ENCODE peak calls at places on chromosomes 6 and 20, in five cellular contexts. One of them, this sample, is unnamed.

GRCh38 chr20:6075428-6076219 is 21.8 kb upstream of the LRRN4 start:
- DNase-seq in Peyer's patch: no peak
- DNase-seq in AG04450: no peak
- DNase-seq in upper lobe of left lung: no peak
- DNase-seq in tibial nerve: no peak
- DNase-seq in this sample: no peak

GRCh38 chr20:40320612-40321011 is 368.4 kb downstream of the MAFB start:
- DNase-seq in Peyer's patch: no peak
- DNase-seq in upper lobe of left lung: no peak
- DNase-seq in AG04450: no peak
- DNase-seq in tibial nerve: no peak
- DNase-seq in this sample: no peak

GRCh38 chr6:109793793-109794192 is 102.7 kb downstream of the FIG4 start:
- DNase-seq in AG04450: peak; percentile 73
- DNase-seq in upper lobe of left lung: peak; percentile 48
- DNase-seq in tibial nerve: no peak
- DNase-seq in Peyer's patch: no peak
- DNase-seq in this sample: peak; percentile 65

GRCh38 chr6:15987569-15987968 is 141.3 kb upstream of the MYLIP start:
- DNase-seq in AG04450: no peak
- DNase-seq in Peyer's patch: no peak
- DNase-seq in tibial nerve: no peak
- DNase-seq in upper lobe of left lung: no peak
- DNase-seq in this sample: no peak

GRCh38 chr6:118808794-118809668 is 84.9 kb upstream of the ASF1A start:
- DNase-seq in Peyer's patch: no peak
- DNase-seq in tibial nerve: no peak
- DNase-seq in upper lobe of left lung: peak; percentile 40
- DNase-seq in AG04450: no peak
- DNase-seq in this sample: no peak

GRCh38 chr6:105753184-105754097 is 332.7 kb upstream of the PRDM1 start:
- DNase-seq in upper lobe of left lung: no peak
- DNase-seq in tibial nerve: no peak
- DNase-seq in Peyer's patch: no peak
- DNase-seq in AG04450: peak; percentile 24
- DNase-seq in this sample: no peak

GRCh38 chr20:39810269-39810668 is 848.1 kb downstream of the DHX35 start:
- DNase-seq in upper lobe of left lung: no peak
- DNase-seq in tibial nerve: no peak
- DNase-seq in Peyer's patch: no peak
- DNase-seq in AG04450: no peak
- DNase-seq in this sample: no peak

GRCh38 chr20:20322912-20323311 is 45.0 kb upstream of the INSM1 start:
- DNase-seq in AG04450: no peak
- DNase-seq in Peyer's patch: no peak
- DNase-seq in upper lobe of left lung: no peak
- DNase-seq in tibial nerve: no peak
- DNase-seq in this sample: no peak

GRCh38 chr6:106046116-106046853 is 39.9 kb upstream of the PRDM1 start:
- DNase-seq in tibial nerve: no peak
- DNase-seq in upper lobe of left lung: no peak
- DNase-seq in AG04450: no peak
- DNase-seq in Peyer's patch: no peak
- DNase-seq in this sample: no peak

GRCh38 chr20:10609276-10609675 is 64.5 kb downstream of the JAG1 start:
- DNase-seq in AG04450: peak; percentile 47
- DNase-seq in tibial nerve: peak; percentile 66
- DNase-seq in Peyer's patch: no peak
- DNase-seq in upper lobe of left lung: no peak
- DNase-seq in this sample: no peak

GRCh38 chr6:146697921-146698320 is 99.1 kb downstream of the ADGB start:
- DNase-seq in upper lobe of left lung: no peak
- DNase-seq in AG04450: no peak
- DNase-seq in tibial nerve: no peak
- DNase-seq in Peyer's patch: no peak
- DNase-seq in this sample: no peak

GRCh38 chr20:43667341-43668132 is 623 bp downstream of the MYBL2 start:
- DNase-seq in tibial nerve: no peak
- DNase-seq in upper lobe of left lung: no peak
- DNase-seq in Peyer's patch: peak; percentile 49
- DNase-seq in AG04450: no peak
- DNase-seq in this sample: no peak

GRCh38 chr20:16243470-16243869 is 329.8 kb downstream of the KIF16B start:
- DNase-seq in Peyer's patch: no peak
- DNase-seq in AG04450: no peak
- DNase-seq in tibial nerve: no peak
- DNase-seq in upper lobe of left lung: no peak
- DNase-seq in this sample: no peak

GRCh38 chr6:27290065-27290849 is 21.8 kb downstream of the POM121L2 start:
- DNase-seq in tibial nerve: no peak
- DNase-seq in AG04450: no peak
- DNase-seq in upper lobe of left lung: no peak
- DNase-seq in Peyer's patch: no peak
- DNase-seq in this sample: no peak

GRCh38 chr20:60362531-60362930 is 404.3 kb downstream of the CDH26 start:
- DNase-seq in tibial nerve: no peak
- DNase-seq in upper lobe of left lung: no peak
- DNase-seq in Peyer's patch: no peak
- DNase-seq in AG04450: no peak
- DNase-seq in this sample: no peak

GRCh38 chr6:144898052-144898689 is 613.0 kb downstream of the UTRN start:
- DNase-seq in tibial nerve: no peak
- DNase-seq in AG04450: peak; percentile 2
- DNase-seq in Peyer's patch: no peak
- DNase-seq in upper lobe of left lung: no peak
- DNase-seq in this sample: no peak

GRCh38 chr6:63514488-63515173 is 57.6 kb upstream of the LOC128125822 start:
- DNase-seq in tibial nerve: no peak
- DNase-seq in Peyer's patch: no peak
- DNase-seq in AG04450: no peak
- DNase-seq in upper lobe of left lung: no peak
- DNase-seq in this sample: no peak

GRCh38 chr6:159646136-159646535 is 46.9 kb downstream of the SOD2 start:
- DNase-seq in upper lobe of left lung: no peak
- DNase-seq in AG04450: no peak
- DNase-seq in Peyer's patch: no peak
- DNase-seq in tibial nerve: no peak
- DNase-seq in this sample: no peak

GRCh38 chr6:140747114-140747513 is 1372.7 kb upstream of the CITED2 start:
- DNase-seq in upper lobe of left lung: no peak
- DNase-seq in tibial nerve: no peak
- DNase-seq in AG04450: no peak
- DNase-seq in Peyer's patch: no peak
- DNase-seq in this sample: no peak

GRCh38 chr6:26141378-26141901 is 54.2 kb downstream of the HFE start:
- DNase-seq in AG04450: no peak
- DNase-seq in Peyer's patch: no peak
- DNase-seq in tibial nerve: no peak
- DNase-seq in upper lobe of left lung: no peak
- DNase-seq in this sample: no peak

GRCh38 chr6:104312851-104313250 is 546.9 kb downstream of the HACE1 start:
- DNase-seq in Peyer's patch: no peak
- DNase-seq in upper lobe of left lung: no peak
- DNase-seq in AG04450: no peak
- DNase-seq in tibial nerve: no peak
- DNase-seq in this sample: no peak

GRCh38 chr6:1002989-1003388 is 308.9 kb upstream of the FOXQ1 start:
- DNase-seq in AG04450: no peak
- DNase-seq in Peyer's patch: no peak
- DNase-seq in upper lobe of left lung: no peak
- DNase-seq in tibial nerve: no peak
- DNase-seq in this sample: no peak

GRCh38 chr6:169520104-169520503 is 181.7 kb downstream of the WDR27 start:
- DNase-seq in AG04450: no peak
- DNase-seq in upper lobe of left lung: no peak
- DNase-seq in tibial nerve: no peak
- DNase-seq in Peyer's patch: no peak
- DNase-seq in this sample: no peak

GRCh38 chr20:62160876-62161275 is 17.3 kb downstream of the SS18L1 start:
- DNase-seq in tibial nerve: no peak
- DNase-seq in upper lobe of left lung: no peak
- DNase-seq in Peyer's patch: no peak
- DNase-seq in AG04450: no peak
- DNase-seq in this sample: no peak

GRCh38 chr20:63492982-63493381 is 5.9 kb downstream of the EEF1A2 start:
- DNase-seq in AG04450: no peak
- DNase-seq in Peyer's patch: no peak
- DNase-seq in upper lobe of left lung: no peak
- DNase-seq in tibial nerve: no peak
- DNase-seq in this sample: no peak

GRCh38 chr6:21037453-21037852 is 503.2 kb downstream of the CDKAL1 start:
- DNase-seq in Peyer's patch: no peak
- DNase-seq in upper lobe of left lung: no peak
- DNase-seq in tibial nerve: no peak
- DNase-seq in AG04450: no peak
- DNase-seq in this sample: no peak

GRCh38 chr20:5181955-5182354 is 55.1 kb downstream of the CDS2 start:
- DNase-seq in tibial nerve: no peak
- DNase-seq in AG04450: peak; percentile 43
- DNase-seq in Peyer's patch: no peak
- DNase-seq in upper lobe of left lung: no peak
- DNase-seq in this sample: no peak

GRCh38 chr6:163180874-163181541 is 233.5 kb upstream of the QKI start:
- DNase-seq in Peyer's patch: no peak
- DNase-seq in tibial nerve: peak; percentile 74
- DNase-seq in upper lobe of left lung: peak; percentile 82
- DNase-seq in AG04450: no peak
- DNase-seq in this sample: no peak

GRCh38 chr6:37100740-37101139 is 69.2 kb upstream of the PIM1 start:
- DNase-seq in Peyer's patch: no peak
- DNase-seq in upper lobe of left lung: no peak
- DNase-seq in AG04450: no peak
- DNase-seq in tibial nerve: no peak
- DNase-seq in this sample: no peak

GRCh38 chr6:113018351-113019151 is 671.4 kb downstream of the RFPL4B start:
- DNase-seq in Peyer's patch: no peak
- DNase-seq in AG04450: no peak
- DNase-seq in upper lobe of left lung: no peak
- DNase-seq in tibial nerve: no peak
- DNase-seq in this sample: peak; percentile 80

GRCh38 chr6:33628401-33628964 is 7.4 kb downstream of the ITPR3 start:
- DNase-seq in tibial nerve: no peak
- DNase-seq in upper lobe of left lung: no peak
- DNase-seq in Peyer's patch: peak; percentile 48
- DNase-seq in AG04450: no peak
- DNase-seq in this sample: no peak
- TF ChIP-seq CTCF in tibial nerve: no peak
- TF ChIP-seq CTCF in upper lobe of left lung: no peak
- TF ChIP-seq CTCF in Peyer's patch: no peak
- TF ChIP-seq CTCF in AG04450: no peak
- TF ChIP-seq CTCF in this sample: no peak

GRCh38 chr6:14398953-14399352 is 281.4 kb downstream of the CD83 start:
- DNase-seq in Peyer's patch: no peak
- DNase-seq in tibial nerve: no peak
- DNase-seq in AG04450: no peak
- DNase-seq in upper lobe of left lung: no peak
- DNase-seq in this sample: no peak
- H3K4me3 ChIP-seq in Peyer's patch: no peak overlapping the region
- H3K4me3 ChIP-seq in tibial nerve: no peak overlapping the region
- H3K4me3 ChIP-seq in AG04450: no peak overlapping the region
- H3K4me3 ChIP-seq in upper lobe of left lung: no peak overlapping the region
- H3K4me3 ChIP-seq in this sample: no peak overlapping the region

GRCh38 chr6:136783495-136784270 is 8.6 kb downstream of the MAP3K5 start:
- DNase-seq in upper lobe of left lung: peak; percentile 78
- DNase-seq in tibial nerve: no peak
- DNase-seq in AG04450: no peak
- DNase-seq in Peyer's patch: peak; percentile 70
- DNase-seq in this sample: no peak
- TF ChIP-seq CTCF in upper lobe of left lung: no peak
- TF ChIP-seq CTCF in tibial nerve: no peak
- TF ChIP-seq CTCF in AG04450: no peak
- TF ChIP-seq CTCF in Peyer's patch: peak; percentile 29
- TF ChIP-seq CTCF in this sample: no peak

DNA sequence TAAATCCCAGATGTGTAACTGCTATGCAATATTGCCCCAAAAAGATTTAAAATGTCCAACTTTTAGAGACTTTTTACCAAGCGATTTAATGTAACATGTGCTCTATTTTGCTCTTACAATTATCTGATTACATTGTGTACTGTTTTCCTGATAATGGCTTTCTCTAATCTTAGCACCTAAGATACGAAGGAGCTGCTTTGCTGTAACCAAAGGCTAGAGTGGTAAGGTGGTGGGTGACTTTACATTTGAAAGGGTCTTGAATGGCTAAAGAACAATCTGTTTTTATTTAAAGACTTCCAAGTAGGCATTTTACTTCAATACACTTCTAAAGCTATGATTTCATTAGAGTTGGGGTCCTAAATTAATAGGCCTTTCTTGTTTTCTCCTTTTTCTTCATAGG is 1201.6 kb upstream of the MAP3K7 start:
- DNase-seq in tibial nerve: no peak
- DNase-seq in AG04450: no peak
- DNase-seq in Peyer's patch: no peak
- DNase-seq in upper lobe of left lung: no peak
- DNase-seq in this sample: no peak
- H3K4me3 ChIP-seq in tibial nerve: no peak overlapping the region
- H3K4me3 ChIP-seq in AG04450: no peak overlapping the region
- H3K4me3 ChIP-seq in Peyer's patch: no peak overlapping the region
- H3K4me3 ChIP-seq in upper lobe of left lung: no peak overlapping the region
- H3K4me3 ChIP-seq in this sample: no peak overlapping the region

DNA sequence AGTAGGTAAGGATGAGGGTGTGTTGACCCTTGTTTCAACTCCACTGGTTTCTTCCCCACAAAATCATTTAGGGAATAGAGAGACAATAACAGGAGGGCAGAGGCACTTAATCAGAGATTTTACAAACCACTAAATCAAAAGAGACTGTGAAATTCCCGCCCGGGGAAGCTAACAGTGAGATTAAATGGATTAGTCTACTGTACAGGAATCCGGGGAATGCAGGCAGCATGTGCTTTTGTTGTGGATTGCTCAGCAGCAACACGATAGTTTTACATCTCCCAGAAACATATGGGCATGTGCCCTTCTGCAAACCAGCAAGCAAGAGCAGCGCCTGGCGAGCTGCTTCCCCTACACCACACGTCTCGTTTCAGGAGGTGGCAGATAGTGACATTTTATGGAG is 382.2 kb downstream of the CD83 start:
- DNase-seq in AG04450: peak; percentile 65
- DNase-seq in upper lobe of left lung: no peak
- DNase-seq in tibial nerve: no peak
- DNase-seq in Peyer's patch: no peak
- DNase-seq in this sample: peak; percentile 69
- TF ChIP-seq CTCF in AG04450: no peak
- TF ChIP-seq CTCF in upper lobe of left lung: no peak
- TF ChIP-seq CTCF in tibial nerve: no peak
- TF ChIP-seq CTCF in Peyer's patch: no peak
- TF ChIP-seq CTCF in this sample: peak; percentile 2